ENCODE peak calls at places on chromosomes 6 and 20, in eight cellular contexts. L, K, Y, S, O, U, P and G are unnamed samples.

GRCh38 chr6:49401063-49401462 is 62.0 kb downstream of the MMUT start:
- DNase-seq in Y (no peak), K (no peak), P (no peak), U (no peak), S (no peak), L (no peak), O (no peak), G (no peak)

GRCh38 chr20:6718660-6719059 is 48.8 kb upstream of the BMP2 start:
- DNase-seq in U (no peak), S (no peak), L (no peak), K (no peak), Y (peak), O (peak), P (no peak), G (no peak)

GRCh38 chr6:65633516-65633915 is 73.5 kb downstream of the EYS start:
- DNase-seq in U (no peak), L (no peak), K (no peak), S (no peak), P (no peak), O (no peak), Y (no peak), G (no peak)

GRCh38 chr6:30881987-30882763 is 2.1 kb upstream of the DDR1 start:
- DNase-seq in S (no peak), K (peak), L (no peak), Y (no peak), O (peak), P (no peak), U (no peak), G (peak)

GRCh38 chr6:34145161-34146020 is 496 bp downstream of the GRM4 start:
- DNase-seq in S (no peak), P (peak), Y (no peak), K (peak), U (no peak), L (peak), O (peak), G (peak)

GRCh38 chr6:163956571-163957407 is 542.3 kb downstream of the QKI start:
- DNase-seq in L (peak), K (peak), P (peak), S (peak), U (peak), Y (peak), O (peak), G (peak)

GRCh38 chr6:31203345-31203979 is 33.0 kb upstream of the POU5F1 start:
- DNase-seq in S (peak), O (peak), L (no peak), P (peak), Y (peak), U (peak), K (no peak), G (peak)

GRCh38 chr6:54335871-54336270 is 27.6 kb downstream of the TINAG start:
- DNase-seq in U (no peak), S (no peak), K (no peak), L (no peak), P (no peak), O (peak), Y (peak), G (peak)

GRCh38 chr6:34189806-34190503 is 44.1 kb upstream of the GRM4 start:
- DNase-seq in O (no peak), Y (no peak), U (peak), L (no peak), S (peak), K (no peak), P (peak), G (no peak)

GRCh38 chr20:17533396-17533795 is 2.2 kb upstream of the BFSP1 start:
- DNase-seq in K (no peak), O (peak), P (no peak), U (no peak), Y (peak), S (no peak), L (peak), G (peak)

GRCh38 chr6:7473805-7474329 is 67.6 kb upstream of the DSP start:
- DNase-seq in L (no peak), O (no peak), U (no peak), Y (no peak), K (no peak), P (no peak), S (no peak), G (no peak)

GRCh38 chr6:81725127-81725526 is 27.4 kb downstream of the TENT5A start:
- DNase-seq in Y (no peak), O (no peak), U (no peak), S (no peak), K (no peak), L (no peak), P (no peak), G (no peak)

GRCh38 chr6:3517350-3517749 is 60.5 kb upstream of the SLC22A23 start:
- DNase-seq in K (no peak), L (no peak), P (no peak), U (no peak), S (no peak), Y (peak), O (no peak), G (peak)

GRCh38 chr20:6583134-6583738 is 184.2 kb upstream of the BMP2 start:
- DNase-seq in S (no peak), O (peak), K (peak), L (peak), P (no peak), U (peak), Y (no peak), G (peak)

GRCh38 chr6:52712136-52712535 is 41.2 kb downstream of the TMEM14A start:
- DNase-seq in S (no peak), K (no peak), U (no peak), O (no peak), L (no peak), Y (no peak), P (no peak), G (no peak)

GRCh38 chr20:19361801-19362200 is 149.4 kb downstream of the SLC24A3 start:
- DNase-seq in O (no peak), K (no peak), L (no peak), S (no peak), P (no peak), Y (no peak), U (no peak), G (no peak)

GRCh38 chr20:58026361-58026760 is 202.1 kb downstream of the ANKRD60 start:
- DNase-seq in L (no peak), Y (no peak), S (no peak), P (no peak), K (no peak), O (no peak), U (no peak), G (no peak)

GRCh38 chr6:159414711-159415110 is 245.5 kb downstream of the FNDC1 start:
- DNase-seq in L (no peak), P (no peak), K (no peak), S (no peak), Y (no peak), U (no peak), O (no peak), G (no peak)

GRCh38 chr6:87118054-87118453 is 23.1 kb upstream of the CGA start:
- DNase-seq in U (no peak), S (no peak), K (no peak), O (no peak), Y (peak), P (no peak), L (no peak), G (no peak)

GRCh38 chr20:57498425-57499400 is 26.2 kb downstream of the CTCFL start:
- DNase-seq in U (no peak), K (peak), Y (no peak), O (peak), S (peak), L (no peak), P (peak), G (peak)

GRCh38 chr6:93677297-93677965 is 258.1 kb upstream of the EPHA7 start:
- DNase-seq in K (no peak), L (no peak), P (no peak), Y (no peak), U (no peak), O (peak), S (no peak), G (no peak)

GRCh38 chr20:5658897-5659296 is 91.3 kb upstream of the SHLD1 start:
- DNase-seq in Y (no peak), O (peak), P (peak), S (peak), L (peak), K (no peak), U (peak), G (peak)

GRCh38 chr6:119497988-119498727 is 148.6 kb upstream of the MAN1A1 start:
- DNase-seq in U (no peak), Y (no peak), K (no peak), O (no peak), S (no peak), P (no peak), L (no peak), G (no peak)

GRCh38 chr6:39387785-39388184 is 65.3 kb upstream of the KCNK16 start:
- DNase-seq in U (no peak), L (no peak), S (no peak), Y (no peak), P (no peak), O (no peak), K (no peak), G (no peak)

GRCh38 chr6:151257984-151258445 is 18.2 kb downstream of the AKAP12 start:
- DNase-seq in S (no peak), K (no peak), L (peak), Y (no peak), P (no peak), O (no peak), U (no peak), G (no peak)

GRCh38 chr6:75882734-75883133 is 133.7 kb downstream of the MYO6 start:
- DNase-seq in Y (peak), S (no peak), K (no peak), O (no peak), L (no peak), P (no peak), U (no peak), G (peak)

GRCh38 chr6:28940294-28940858 is 16.6 kb upstream of the TRIM27 start:
- DNase-seq in S (peak), U (peak), K (peak), P (peak), Y (peak), O (peak), L (peak), G (no peak)

GRCh38 chr6:80223743-80224212 is 117.3 kb downstream of the BCKDHB start:
- DNase-seq in U (no peak), S (no peak), O (no peak), P (no peak), K (no peak), L (no peak), Y (no peak), G (peak)

GRCh38 chr6:146864300-146864699 is 265.5 kb downstream of the ADGB start:
- DNase-seq in U (no peak), L (no peak), O (no peak), Y (no peak), P (no peak), K (no peak), S (no peak), G (no peak)

GRCh38 chr20:49186535-49187329 is 1.4 kb downstream of the STAU1 start:
- DNase-seq in L (no peak), Y (peak), O (peak), U (peak), K (no peak), S (peak), P (peak), G (peak)

GRCh38 chr6:107080036-107080435 is 35.3 kb downstream of the BEND3 start:
- DNase-seq in L (no peak), P (no peak), Y (no peak), K (peak), S (no peak), U (no peak), O (peak), G (no peak)

GRCh38 chr6:13113956-13114593 is 214.3 kb downstream of the TBC1D7 start:
- DNase-seq in K (no peak), P (no peak), L (no peak), U (no peak), S (no peak), O (no peak), Y (no peak), G (no peak)

GRCh38 chr6:56524891-56525703 is 117.6 kb downstream of the DST start:
- DNase-seq in P (no peak), L (no peak), K (no peak), S (no peak), Y (no peak), U (no peak), O (no peak), G (peak)

GRCh38 chr6:141141870-141142269 is 990.9 kb upstream of the GJE1 start:
- DNase-seq in Y (no peak), P (no peak), O (no peak), U (no peak), L (no peak), S (no peak), K (no peak), G (no peak)

GRCh38 chr20:18428490-18429173 is 38.2 kb downstream of the DZANK1 start:
- DNase-seq in S (no peak), K (no peak), L (no peak), Y (no peak), O (no peak), U (peak), P (no peak), G (peak)

GRCh38 chr20:41786158-41786557 is 168.0 kb upstream of the CHD6 start:
- DNase-seq in L (no peak), O (no peak), Y (peak), U (no peak), S (no peak), P (no peak), K (no peak), G (peak)

GRCh38 chr20:36852187-36852586 is 23.8 kb upstream of the TLDC2 start:
- DNase-seq in U (no peak), Y (no peak), O (no peak), L (no peak), K (no peak), P (no peak), S (no peak), G (peak)

GRCh38 chr20:16158976-16159286 is 414.3 kb downstream of the KIF16B start:
- DNase-seq in O (no peak), P (no peak), K (no peak), S (no peak), L (no peak), Y (no peak), U (no peak), G (no peak)

GRCh38 chr6:170026272-170027110 is 264.4 kb downstream of the DLL1 start:
- DNase-seq in P (no peak), K (no peak), U (peak), Y (peak), O (no peak), S (no peak), L (no peak), G (no peak)